ENCODE peak calls at places on chromosome 10, in six cellular contexts. P is HCT116, N is H1, M is HepG2, S is K562, T is SK-N-SH. K is an unnamed sample.

GRCh38 chr10:59625842-59626522 is 83.7 kb downstream of the SLC16A9 start:
- DNase-seq in P (peak), N (peak), M (peak), S (peak), T (peak), K (peak)

GRCh38 chr10:10038358-10038757 is 979.3 kb upstream of the CELF2 start:
- DNase-seq in P (no peak), N (no peak), M (no peak), S (no peak), T (no peak), K (no peak)

GRCh38 chr10:16186564-16186963 is 250.2 kb upstream of the PTER start:
- DNase-seq in P (no peak), N (no peak), M (no peak), S (no peak), T (no peak), K (no peak)

GRCh38 chr10:43899224-43899959 is 250.7 kb upstream of the ZNF32 start:
- DNase-seq in P (no peak), N (no peak), M (no peak), S (no peak), T (peak), K (no peak)

GRCh38 chr10:66772511-66772910 is 153.3 kb upstream of the LRRTM3 start:
- DNase-seq in P (no peak), N (no peak), M (no peak), S (no peak), T (no peak), K (no peak)

GRCh38 chr10:131202964-131203363 is 108.6 kb downstream of the TCERG1L start:
- DNase-seq in P (no peak), N (no peak), M (no peak), S (no peak), T (no peak), K (no peak)

GRCh38 chr10:102045292-102045691 is 10.7 kb downstream of the ARMH3 start:
- DNase-seq in P (no peak), N (no peak), M (no peak), S (peak), T (no peak), K (no peak)

GRCh38 chr10:27542812-27543211 is 38.7 kb downstream of the RAB18 start:
- DNase-seq in P (no peak), N (no peak), M (no peak), S (no peak), T (no peak), K (no peak)

GRCh38 chr10:27531336-27531847 is 27.3 kb downstream of the RAB18 start:
- DNase-seq in P (no peak), N (no peak), M (no peak), S (no peak), T (no peak), K (no peak)

GRCh38 chr10:87030912-87031635 is 11.0 kb downstream of the FAM25A start:
- DNase-seq in P (no peak), N (no peak), M (no peak), S (no peak), T (no peak), K (no peak)

GRCh38 chr10:59991661-59992060 is 85.3 kb upstream of the CCDC6 start:
- DNase-seq in P (peak), N (no peak), M (no peak), S (no peak), T (no peak), K (no peak)

GRCh38 chr10:110042181-110042580 is 34.4 kb downstream of the ADD3 start:
- DNase-seq in P (no peak), N (no peak), M (no peak), S (no peak), T (no peak), K (no peak)

GRCh38 chr10:129614341-129614740 is 147.3 kb downstream of the MGMT start:
- DNase-seq in P (no peak), N (no peak), M (no peak), S (no peak), T (no peak), K (no peak)

GRCh38 chr10:16566202-16566805 is 44.6 kb upstream of the C1QL3 start:
- DNase-seq in P (no peak), N (no peak), M (no peak), S (no peak), T (no peak), K (no peak)

GRCh38 chr10:43225787-43226153 is 41.1 kb downstream of the RASGEF1A start:
- DNase-seq in P (no peak), N (no peak), M (no peak), S (no peak), T (no peak), K (no peak)

GRCh38 chr10:43263551-43264323 is 3.1 kb downstream of the RASGEF1A start:
- DNase-seq in P (no peak), N (no peak), M (no peak), S (no peak), T (peak), K (no peak)

GRCh38 chr10:124419635-124420034 is 912 bp upstream of the OAT start:
- DNase-seq in P (no peak), N (no peak), M (no peak), S (no peak), T (no peak), K (no peak)

GRCh38 chr10:3588816-3589215 is 196.2 kb downstream of the KLF6 start:
- DNase-seq in P (no peak), N (no peak), M (no peak), S (no peak), T (no peak), K (no peak)

GRCh38 chr10:21813944-21814343 is 189.6 kb downstream of the DNAJC1 start:
- DNase-seq in P (no peak), N (no peak), M (no peak), S (no peak), T (no peak), K (no peak)

GRCh38 chr10:126525326-126525725 is 137.0 kb upstream of the ADAM12 start:
- DNase-seq in P (no peak), N (no peak), M (no peak), S (no peak), T (no peak), K (no peak)

GRCh38 chr10:62562795-62563194 is 188.6 kb downstream of the ZNF365 start:
- DNase-seq in P (no peak), N (no peak), M (no peak), S (no peak), T (no peak), K (no peak)

GRCh38 chr10:62562101-62562500 is 187.9 kb downstream of the ZNF365 start:
- DNase-seq in P (no peak), N (no peak), M (no peak), S (no peak), T (no peak), K (no peak)

GRCh38 chr10:62561151-62561550 is 187.0 kb downstream of the ZNF365 start:
- DNase-seq in P (no peak), N (no peak), M (no peak), S (no peak), T (no peak), K (no peak)

GRCh38 chr10:62560207-62560819 is 186.1 kb downstream of the ZNF365 start:
- DNase-seq in P (no peak), N (no peak), M (no peak), S (no peak), T (no peak), K (no peak)

DNA sequence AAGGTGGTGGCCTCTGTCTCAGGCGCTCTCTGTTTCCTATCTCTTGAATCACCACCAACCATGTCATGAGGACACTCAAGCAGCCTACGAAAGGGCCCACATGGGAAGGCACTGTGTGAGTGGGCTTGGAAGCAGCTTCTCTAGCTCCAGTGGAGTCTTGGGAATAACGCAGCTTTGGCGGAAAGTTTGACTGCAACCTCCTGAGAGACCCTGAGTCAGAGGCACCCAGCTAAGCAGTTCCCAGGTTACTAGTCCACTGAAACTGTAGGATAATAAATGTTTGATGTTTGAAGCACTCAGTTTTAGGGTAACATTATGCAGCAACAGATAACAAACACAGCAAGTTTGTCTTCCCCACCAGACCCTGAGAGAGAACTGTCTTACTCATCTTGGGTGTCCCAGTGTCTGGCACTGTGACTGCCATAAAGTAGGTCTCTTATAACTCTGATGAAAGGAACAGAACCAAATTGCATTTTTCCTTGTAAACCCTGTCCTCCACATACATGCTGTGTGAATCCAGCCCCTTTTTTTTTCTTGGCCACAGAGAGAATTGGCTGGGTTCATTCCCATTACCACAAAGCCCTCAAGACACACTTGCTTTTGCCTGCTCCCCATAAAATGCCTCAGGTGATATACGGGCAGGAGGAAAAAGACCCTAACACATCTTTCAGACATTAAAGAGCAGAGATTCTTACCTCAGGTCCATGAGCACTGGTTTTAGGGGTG is 185.5 kb downstream of the ZNF365 start:
- DNase-seq in P (no peak), N (no peak), M (no peak), S (no peak), T (no peak), K (no peak)
- H3K9ac ChIP-seq in P (no peak), N (no peak), M (no peak), S (no peak), T (no peak), K (no peak)

GRCh38 chr10:48389272-48389671 is 82.8 kb downstream of the MAPK8 start:
- DNase-seq in P (no peak), N (no peak), M (no peak), S (no peak), T (no peak), K (no peak)
- TF ChIP-seq JUND in P (no peak), N (no peak), M (no peak), S (no peak), T (no peak), K (no peak)

GRCh38 chr10:61897671-61898434 is 3.6 kb upstream of the ARID5B start:
- DNase-seq in P (no peak), N (no peak), M (no peak), S (no peak), T (peak), K (no peak)
- H3K9ac ChIP-seq in P (peak), N (no peak), M (no peak), S (no peak), T (no peak), K (peak)

GRCh38 chr10:51103818-51104217 is 29.5 kb downstream of the PRKG1 start:
- DNase-seq in P (no peak), N (no peak), M (no peak), S (no peak), T (no peak), K (no peak)

GRCh38 chr10:51113007-51113406 is 38.7 kb downstream of the PRKG1 start:
- DNase-seq in P (no peak), N (no peak), M (no peak), S (no peak), T (no peak), K (no peak)

GRCh38 chr10:51109821-51110533 is 35.7 kb downstream of the PRKG1 start:
- DNase-seq in P (no peak), N (no peak), M (no peak), S (no peak), T (no peak), K (no peak)

DNA sequence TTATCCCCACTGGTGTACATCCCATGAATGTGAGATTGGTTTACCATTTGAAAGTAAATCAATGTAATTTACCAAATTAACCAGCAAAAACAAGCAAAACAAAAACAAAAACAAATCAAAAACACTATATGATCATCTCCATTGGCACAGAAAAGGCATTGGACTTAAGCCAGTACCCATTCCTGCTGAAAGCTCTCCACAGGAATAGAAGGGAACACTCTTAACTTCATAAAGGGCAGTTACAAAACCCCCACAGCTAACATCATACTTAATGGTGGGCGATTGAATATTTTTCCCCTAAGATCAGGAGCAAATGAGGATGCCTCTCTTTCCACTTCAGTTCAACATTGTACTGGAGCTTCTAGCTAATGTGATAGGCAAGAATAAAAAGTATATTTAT is 34.1 kb downstream of the PRKG1 start:
- DNase-seq in P (no peak), N (no peak), M (no peak), S (no peak), T (no peak), K (no peak)
- TF ChIP-seq JUND in P (no peak), N (no peak), M (no peak), S (no peak), T (no peak), K (no peak)